ENCODE peak calls at places on chromosomes 2 and 18, in four cellular contexts. C is HepG2, R is H1, Z is GM12878. V is an unnamed sample.

GRCh38 chr2:51165534-51166260 is 133.8 kb upstream of the NRXN1 start:
- DNase-seq in C (no peak), R (no peak), Z (no peak), V (no peak)

GRCh38 chr2:168529054-168529833 is 73.2 kb downstream of the CERS6 start:
- DNase-seq in C (no peak), R (no peak), Z (no peak), V (no peak)

GRCh38 chr2:36253086-36253485 is 102.5 kb upstream of the CRIM1 start:
- DNase-seq in C (no peak), R (no peak), Z (no peak), V (no peak)

GRCh38 chr2:44389895-44390294 is 28.1 kb downstream of the CAMKMT start:
- DNase-seq in C (no peak), R (no peak), Z (no peak), V (no peak)

GRCh38 chr2:85396531-85397470 is 13.4 kb downstream of the CAPG start:
- DNase-seq in C (no peak), R (no peak), Z (no peak), V (no peak)

GRCh38 chr18:74420926-74421325 is 36.2 kb downstream of the DIPK1C start:
- DNase-seq in C (no peak), R (no peak), Z (no peak), V (no peak)

GRCh38 chr18:55551227-55551626 is 36.8 kb downstream of the TCF4 start:
- DNase-seq in C (no peak), R (no peak), Z (no peak), V (no peak)

GRCh38 chr2:240858871-240859270 is 9.8 kb upstream of the AGXT start:
- DNase-seq in C (no peak), R (no peak), Z (no peak), V (no peak)

GRCh38 chr2:17754773-17755425 is 961 bp downstream of the GEN1 start:
- DNase-seq in C (peak; percentile 33), R (no peak), Z (no peak), V (peak; percentile 40)

GRCh38 chr2:657766-658165 is 19.4 kb downstream of the TMEM18 start:
- DNase-seq in C (peak; percentile 28), R (no peak), Z (no peak), V (no peak)

GRCh38 chr2:213451542-213452256 is 167.4 kb downstream of the SPAG16 start:
- DNase-seq in C (no peak), R (no peak), Z (no peak), V (no peak)

GRCh38 chr2:99079226-99079625 is 62.3 kb upstream of the C2orf15 start:
- DNase-seq in C (no peak), R (no peak), Z (no peak), V (no peak)

GRCh38 chr18:55314615-55315237 is 273.3 kb downstream of the TCF4 start:
- DNase-seq in C (no peak), R (no peak), Z (no peak), V (no peak)

GRCh38 chr2:237601453-237602116 is 11.1 kb upstream of the RAB17 start:
- DNase-seq in C (peak; percentile 85), R (no peak), Z (no peak), V (no peak)
- TF ChIP-seq TCF12 in C (no peak), R (no peak), Z (no peak), V (no peak)

DNA sequence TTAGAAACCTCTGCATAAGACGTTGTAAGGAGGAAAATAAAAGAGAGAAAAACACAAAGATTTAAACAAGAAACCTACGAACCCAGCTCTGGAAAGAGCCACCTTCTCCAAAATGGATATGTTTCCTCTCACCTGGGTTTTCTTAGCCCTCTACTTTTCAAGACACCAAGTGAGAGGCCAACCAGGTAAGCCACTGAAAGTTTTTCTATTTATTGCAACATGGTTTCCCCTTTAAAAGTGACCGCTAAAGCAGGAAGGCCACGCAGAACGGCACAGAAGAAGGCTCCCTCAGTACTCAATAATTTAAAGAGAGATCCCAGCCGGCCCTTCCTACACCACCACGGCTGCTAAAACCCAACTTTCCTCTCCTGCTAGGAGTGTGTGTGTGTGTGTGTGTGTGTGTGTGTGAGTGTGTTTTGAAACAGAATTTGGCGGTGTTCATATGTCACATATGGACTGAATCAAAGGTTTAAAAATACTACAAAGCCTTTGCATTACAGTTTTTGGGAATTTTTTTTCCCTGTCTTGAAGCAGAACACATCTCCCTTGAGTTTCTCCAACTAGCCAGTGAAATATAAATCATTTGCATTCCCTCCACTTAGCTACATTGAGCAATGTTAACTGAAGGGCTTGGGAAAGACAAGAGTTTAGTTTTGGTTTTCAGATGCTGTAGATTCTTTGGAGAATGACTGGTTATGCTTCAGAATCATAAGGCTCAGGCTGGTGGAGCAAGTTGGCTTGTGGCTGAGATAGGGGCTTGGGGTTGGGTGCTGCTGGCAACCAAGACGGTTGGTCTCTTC is 1.1 kb downstream of the NRP2 start:
- DNase-seq in C (no peak), R (no peak), Z (no peak), V (no peak)
- TF ChIP-seq TCF12 in C (no peak), R (no peak), Z (no peak), V (no peak)

GRCh38 chr18:48640566-48641270 is 101.9 kb downstream of the CTIF start:
- DNase-seq in C (no peak), R (no peak), Z (no peak), V (no peak)
- TF ChIP-seq TCF12 in C (no peak), R (no peak), Z (no peak), V (peak; percentile 31)

GRCh38 chr18:77008006-77008405 is 124.6 kb downstream of the MBP start:
- DNase-seq in C (no peak), R (no peak), Z (no peak), V (no peak)
- TF ChIP-seq TCF12 in C (no peak), R (no peak), Z (no peak), V (no peak)

GRCh38 chr2:38168710-38169480 is 92.9 kb upstream of the CYP1B1 start:
- DNase-seq in C (no peak), R (no peak), Z (no peak), V (no peak)
- TF ChIP-seq TCF12 in C (no peak), R (no peak), Z (no peak), V (no peak)

GRCh38 chr2:189681903-189682302 is 7.4 kb downstream of the ANKAR start:
- DNase-seq in C (no peak), R (no peak), Z (no peak), V (no peak)

GRCh38 chr2:189683348-189683747 is 8.9 kb downstream of the ANKAR start:
- DNase-seq in C (no peak), R (no peak), Z (no peak), V (no peak)

GRCh38 chr2:189681203-189681602 is 6.7 kb downstream of the ANKAR start:
- DNase-seq in C (no peak), R (no peak), Z (no peak), V (no peak)

DNA sequence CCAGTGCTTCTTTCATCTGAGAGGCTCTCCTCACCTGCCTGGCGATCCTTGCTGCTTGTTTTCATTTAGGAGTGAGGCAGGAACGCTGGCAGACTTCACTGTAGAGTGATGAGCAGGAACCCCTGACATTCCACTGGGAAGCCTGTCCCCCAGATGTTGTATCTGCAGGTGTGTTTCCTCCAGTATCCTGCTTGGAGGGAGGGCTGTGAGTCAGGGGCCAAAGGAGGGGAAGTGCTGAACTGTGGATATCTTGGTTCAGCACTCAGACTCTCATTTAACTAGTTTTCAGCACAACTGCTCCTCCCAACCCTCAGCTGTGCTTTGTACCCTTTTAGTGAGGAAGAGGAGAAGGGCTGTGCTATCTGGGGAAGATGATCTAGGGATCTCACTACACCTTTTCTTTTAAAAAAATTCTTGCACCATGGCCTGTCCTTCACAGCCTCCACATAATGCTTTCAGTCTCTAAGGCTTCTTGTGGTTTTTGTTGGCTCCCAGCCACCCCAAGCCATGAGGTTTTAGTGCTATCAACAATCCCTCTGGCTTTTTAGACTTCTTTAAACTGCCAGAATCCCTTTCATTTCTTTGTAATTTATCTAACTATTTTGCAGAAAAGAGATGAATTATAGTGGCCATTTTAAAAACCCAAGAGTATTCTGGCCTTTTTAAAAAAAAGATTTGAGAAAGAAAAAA is 11.2 kb downstream of the ANKAR start:
- DNase-seq in C (no peak), R (no peak), Z (no peak), V (no peak)
- TF ChIP-seq TCF12 in C (no peak), R (no peak), Z (no peak), V (peak; percentile 12)

DNA sequence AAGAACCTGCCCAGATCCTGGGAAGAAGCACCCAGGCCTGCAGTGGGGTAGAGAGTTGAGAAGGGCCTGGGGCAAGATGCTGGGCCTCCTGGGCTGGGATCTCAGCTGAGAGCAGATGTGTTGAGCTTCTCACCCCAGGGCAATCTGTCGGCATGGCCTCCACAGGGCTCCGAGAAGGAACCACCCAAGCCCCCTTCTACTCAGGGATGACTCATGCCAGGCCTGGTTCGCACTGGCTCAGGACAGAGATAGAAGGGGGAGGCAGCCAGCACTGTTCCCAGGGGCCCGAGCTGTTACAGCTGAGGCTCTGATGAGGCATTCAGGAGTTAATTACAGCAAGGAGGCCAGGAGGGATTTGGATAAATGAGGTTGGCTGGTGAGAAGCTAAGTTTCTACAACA is 62.5 kb downstream of the CENPO start:
- DNase-seq in C (no peak), R (no peak), Z (no peak), V (no peak)
- TF ChIP-seq TCF12 in C (no peak), R (no peak), Z (no peak), V (no peak)